ENCODE peak calls at places on chromosomes 16 and 17, in six cellular contexts. Q is OCI-LY7, Y is brain microvascular endothelial cell, F is heart right ventricle, N is H9, E is PC-9. D is an unnamed sample.

GRCh38 chr16:31508706-31509523 is 724 bp upstream of the RUSF1 start:
- DNase-seq in N (no peak), F (no peak), E (no peak), Y (no peak), Q (no peak), D (no peak)

GRCh38 chr17:7405413-7405881 is 1.6 kb upstream of the TMEM256 start:
- DNase-seq in Q (no peak), E (no peak), N (no peak), Y (no peak), F (no peak), D (no peak)

GRCh38 chr17:77846531-77847085 is 111.9 kb upstream of the TNRC6C start:
- DNase-seq in Q (peak; percentile 85), E (no peak), Y (no peak), F (no peak), N (no peak), D (no peak)

GRCh38 chr17:8441690-8442089 is 6.0 kb downstream of the NDEL1 start:
- DNase-seq in Q (no peak), E (no peak), F (no peak), Y (no peak), N (no peak), D (no peak)

GRCh38 chr16:70253291-70254094 is 1.8 kb upstream of the EXOSC6 start:
- DNase-seq in Y (peak; percentile 54), E (no peak), Q (peak; percentile 50), F (peak; percentile 30), N (peak; percentile 71), D (peak; percentile 7)

GRCh38 chr17:71163121-71163812 is 957.6 kb upstream of the SOX9 start:
- DNase-seq in Q (no peak), F (no peak), Y (peak; percentile 16), N (no peak), E (peak; percentile 52), D (no peak)

GRCh38 chr16:54076006-54076504 is 210.5 kb downstream of the IRX3 start:
- DNase-seq in Q (no peak), N (no peak), Y (no peak), E (no peak), F (no peak), D (no peak)

GRCh38 chr17:17636456-17636855 is 44.8 kb upstream of the RAI1 start:
- DNase-seq in Y (no peak), Q (no peak), N (no peak), E (no peak), F (no peak), D (no peak)

GRCh38 chr16:70522216-70523000 is 946 bp downstream of the COG4 start:
- DNase-seq in E (no peak), N (no peak), Q (peak; percentile 51), F (no peak), Y (no peak), D (peak; percentile 4)

GRCh38 chr17:7856081-7856791 is 1.1 kb downstream of the NAA38 start:
- DNase-seq in F (peak; percentile 88), N (peak; percentile 42), Q (peak; percentile 56), Y (no peak), E (no peak), D (no peak)

GRCh38 chr16:17171250-17172143 is 299.3 kb downstream of the XYLT1 start:
- DNase-seq in N (no peak), Q (no peak), E (no peak), F (no peak), Y (no peak), D (no peak)

GRCh38 chr17:80833952-80834895 is 157.4 kb upstream of the CHMP6 start:
- DNase-seq in E (no peak), F (peak; percentile 58), Q (no peak), Y (peak; percentile 14), N (no peak), D (no peak)

GRCh38 chr16:53506254-53506653 is 3.2 kb upstream of the AKTIP start:
- DNase-seq in Q (no peak), E (no peak), F (no peak), N (no peak), Y (no peak), D (no peak)

GRCh38 chr16:29151317-29151716 is 166.5 kb downstream of the LAT start:
- DNase-seq in F (no peak), N (no peak), E (no peak), Y (no peak), Q (no peak), D (no peak)

GRCh38 chr17:41768682-41769288 is 17.7 kb downstream of the JUP start:
- DNase-seq in Y (no peak), E (no peak), N (no peak), Q (no peak), F (no peak), D (no peak)

GRCh38 chr17:40563371-40564052 is 1.8 kb downstream of the CCR7 start:
- DNase-seq in N (peak; percentile 26), Y (no peak), E (no peak), Q (no peak), F (no peak), D (no peak)

GRCh38 chr17:13288248-13288647 is 270.4 kb upstream of the ELAC2 start:
- DNase-seq in N (no peak), F (no peak), Q (no peak), Y (no peak), E (no peak), D (no peak)

GRCh38 chr17:43984521-43984920 is 19.9 kb upstream of the NAGS start:
- DNase-seq in Y (no peak), E (no peak), Q (no peak), F (no peak), N (peak; percentile 66), D (no peak)

GRCh38 chr16:82846806-82847205 is 220.0 kb downstream of the CDH13 start:
- DNase-seq in F (no peak), E (no peak), N (no peak), Y (no peak), Q (no peak), D (no peak)

DNA sequence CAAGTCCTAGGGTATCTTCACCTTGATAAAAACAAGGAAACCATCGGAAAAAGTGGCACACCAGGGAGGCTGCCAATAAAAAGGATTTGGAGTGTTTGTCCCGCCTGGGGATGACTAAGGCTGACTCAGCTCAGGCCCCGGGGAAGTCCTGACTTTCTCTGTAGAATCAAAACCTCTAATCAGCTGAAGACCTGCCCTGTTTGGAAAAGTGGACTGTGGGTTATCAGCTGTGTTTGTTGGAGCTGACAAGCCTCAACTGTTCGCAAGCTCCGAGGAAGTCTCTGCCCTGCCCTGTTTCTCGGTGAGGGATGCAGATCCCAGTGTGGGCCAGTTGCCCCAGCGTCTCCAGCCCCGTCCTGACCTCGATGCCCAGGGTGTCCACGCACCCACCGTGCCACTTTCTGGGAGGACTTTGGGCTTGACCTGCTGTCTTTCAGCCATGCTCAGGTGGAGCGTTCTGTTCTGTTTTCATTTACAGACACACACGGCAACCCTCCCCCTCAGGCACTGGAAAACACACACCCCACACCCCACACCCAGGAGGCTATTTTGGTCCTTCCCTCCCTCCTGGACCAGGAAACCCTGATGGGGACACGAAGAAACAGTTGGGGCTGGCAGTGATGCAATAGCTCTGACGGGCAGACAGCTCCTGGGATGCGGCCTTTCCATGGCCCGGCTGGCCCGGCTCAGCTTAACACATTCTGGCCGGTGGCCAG is 27.6 kb upstream of the PITPNA start:
- DNase-seq in E (peak; percentile 84), F (peak; percentile 70), N (no peak), Y (peak; percentile 83), Q (no peak), D (no peak)
- H3K27ac ChIP-seq in E (peak overlapping the region; percentile 30), F (peak overlapping the region; percentile 84), N (no peak overlapping the region), Y (peak overlapping the region; percentile 47), Q (no peak overlapping the region), D (no peak overlapping the region)

DNA sequence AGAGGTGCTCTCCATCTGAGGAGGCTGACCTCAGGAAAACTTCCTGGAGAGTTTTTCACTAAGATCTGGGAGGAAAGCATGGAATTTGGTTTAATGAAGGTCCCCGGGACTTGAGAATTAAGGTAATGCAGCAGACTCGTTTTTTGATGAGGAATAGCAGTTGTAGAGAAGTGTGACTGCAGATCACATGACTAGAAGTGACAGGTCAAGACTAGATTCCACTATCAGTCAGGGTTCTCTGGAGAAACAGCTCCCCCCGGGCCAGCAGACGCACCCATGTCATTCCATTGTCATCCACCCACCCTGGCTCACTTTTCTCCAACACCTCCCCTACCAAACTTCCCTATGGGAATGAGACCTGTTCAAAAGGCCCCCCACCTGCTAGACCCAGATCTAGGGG is 1.9 kb upstream of the DHRS13 start:
- DNase-seq in Q (no peak), E (no peak), Y (no peak), F (no peak), N (no peak), D (no peak)
- H3K27ac ChIP-seq in Q (no peak overlapping the region), E (no peak overlapping the region), Y (no peak overlapping the region), F (no peak overlapping the region), N (no peak overlapping the region), D (peak overlapping the region; percentile 15)

DNA sequence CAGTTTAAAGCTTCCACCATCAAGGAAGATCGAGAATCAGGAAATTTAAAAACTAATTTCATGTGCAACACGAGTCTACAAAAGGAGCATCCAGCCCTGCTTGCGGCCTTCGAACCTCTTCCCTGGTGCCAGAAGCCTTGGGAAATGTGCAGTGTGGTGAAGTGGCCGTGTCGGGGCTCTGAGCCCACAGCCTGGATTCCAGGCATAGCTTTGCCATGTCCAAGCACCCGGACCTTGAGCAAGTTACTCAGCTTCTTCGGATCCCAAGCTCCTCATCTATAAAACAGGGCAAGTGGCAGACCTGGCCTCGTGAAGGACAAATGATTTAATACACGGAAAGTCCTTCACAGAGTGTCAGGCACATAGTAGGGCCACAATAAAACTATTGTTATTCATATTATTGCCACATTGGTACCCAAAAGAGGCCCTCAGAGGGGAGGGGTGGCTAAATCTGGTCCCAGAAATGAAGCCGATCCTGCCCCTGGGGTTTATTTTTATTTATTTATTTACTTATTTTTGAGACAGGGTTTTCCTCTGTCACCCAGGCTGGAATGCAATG is 34.8 kb downstream of the COTL1 start:
- DNase-seq in Q (no peak), N (peak; percentile 32), Y (peak; percentile 56), E (no peak), F (no peak), D (no peak)
- H3K27ac ChIP-seq in Q (no peak overlapping the region), N (no peak overlapping the region), Y (no peak overlapping the region), E (peak overlapping the region; percentile 17), F (no peak overlapping the region), D (no peak overlapping the region)

GRCh38 chr16:58402796-58403195 is 10.5 kb downstream of the GINS3 start:
- DNase-seq in Q (no peak), N (no peak), Y (no peak), F (no peak), E (no peak), D (no peak)
- H3K27ac ChIP-seq in Q (no peak overlapping the region), N (no peak overlapping the region), Y (no peak overlapping the region), F (no peak overlapping the region), E (no peak overlapping the region), D (no peak overlapping the region)

D was measured in naive thymus-derived CD4-positive, alpha-beta T cell.